ENCODE peak calls at places on chromosome 13, in eight cellular contexts. R is endothelial cell, H is heart right ventricle, P is NCI-H524 treated with DMSO at 0.1 percent for 48 hours, M is K562, J is tibial artery, Q is mesenchymal stem cell, X is T-helper 1 cell. Z is an unnamed sample.

GRCh38 chr13:46754812-46755211 is 42.1 kb downstream of the ESD start:
- DNase-seq in R (no peak), H (no peak), P (no peak), M (no peak), J (no peak), Q (no peak), X (no peak), Z (no peak)

GRCh38 chr13:79519252-79519651 is 38.3 kb downstream of the NDFIP2 start:
- DNase-seq in R (no peak), H (no peak), P (no peak), M (no peak), J (no peak), Q (peak), X (no peak), Z (no peak)

GRCh38 chr13:60970736-60971135 is 444.9 kb downstream of the PCDH20 start:
- DNase-seq in R (no peak), H (no peak), P (no peak), M (no peak), J (no peak), Q (no peak), X (no peak), Z (no peak)

GRCh38 chr13:113589251-113589960 is 4.9 kb downstream of the TFDP1 start:
- DNase-seq in R (no peak), H (peak), P (no peak), M (no peak), J (peak), Q (no peak), X (no peak), Z (no peak)

GRCh38 chr13:52345048-52345447 is 60.9 kb downstream of the THSD1 start:
- DNase-seq in R (no peak), H (no peak), P (no peak), M (no peak), J (no peak), Q (no peak), X (no peak), Z (no peak)

GRCh38 chr13:50344717-50345116 is 329.5 kb downstream of the KCNRG start:
- DNase-seq in R (no peak), H (no peak), P (no peak), M (no peak), J (no peak), Q (no peak), X (no peak), Z (no peak)

GRCh38 chr13:32734511-32734910 is 148.3 kb downstream of the PDS5B start:
- DNase-seq in R (no peak), H (no peak), P (no peak), M (no peak), J (no peak), Q (no peak), X (no peak), Z (no peak)

GRCh38 chr13:26719356-26719945 is 41.1 kb downstream of the GPR12 start:
- DNase-seq in R (peak), H (no peak), P (peak), M (peak), J (no peak), Q (no peak), X (no peak), Z (no peak)

GRCh38 chr13:92591117-92591516 is 635.5 kb upstream of the GPC6 start:
- DNase-seq in R (no peak), H (no peak), P (no peak), M (no peak), J (no peak), Q (no peak), X (no peak), Z (no peak)

GRCh38 chr13:103812558-103812957 is 746.3 kb upstream of the SLC10A2 start:
- DNase-seq in R (no peak), H (no peak), P (no peak), M (no peak), J (no peak), Q (no peak), X (no peak), Z (no peak)

GRCh38 chr13:80334582-80335260 is 6.2 kb downstream of the SPRY2 start:
- DNase-seq in R (no peak), H (no peak), P (no peak), M (no peak), J (no peak), Q (peak), X (no peak), Z (no peak)

GRCh38 chr13:63901630-63902029 is 2486.0 kb upstream of the PCDH20 start:
- DNase-seq in R (no peak), H (no peak), P (no peak), M (no peak), J (no peak), Q (no peak), X (no peak), Z (no peak)

GRCh38 chr13:53001871-53002270 is 26.7 kb upstream of the OLFM4 start:
- DNase-seq in R (no peak), H (no peak), P (no peak), M (no peak), J (no peak), Q (no peak), X (no peak), Z (no peak)

GRCh38 chr13:53781941-53782340 is 753.3 kb downstream of the OLFM4 start:
- DNase-seq in R (no peak), H (no peak), P (peak), M (no peak), J (no peak), Q (no peak), X (no peak), Z (no peak)

GRCh38 chr13:33349996-33350826 is 64.7 kb upstream of the STARD13 start:
- DNase-seq in R (peak), H (peak), P (no peak), M (no peak), J (peak), Q (peak), X (no peak), Z (no peak)

GRCh38 chr13:80612804-80613203 is 271.9 kb upstream of the SPRY2 start:
- DNase-seq in R (no peak), H (no peak), P (no peak), M (no peak), J (no peak), Q (no peak), X (no peak), Z (no peak)

GRCh38 chr13:84479656-84480055 is 597.4 kb upstream of the SLITRK1 start:
- DNase-seq in R (no peak), H (no peak), P (no peak), M (no peak), J (no peak), Q (no peak), X (no peak), Z (no peak)

GRCh38 chr13:26538363-26539317 is 18.8 kb upstream of the WASF3 start:
- DNase-seq in R (no peak), H (no peak), P (peak), M (no peak), J (peak), Q (no peak), X (no peak), Z (no peak)

GRCh38 chr13:51643882-51644281 is 59.6 kb downstream of the WDFY2 start:
- DNase-seq in R (no peak), H (no peak), P (no peak), M (no peak), J (no peak), Q (peak), X (no peak), Z (no peak)

GRCh38 chr13:63696055-63696454 is 2280.4 kb upstream of the PCDH20 start:
- DNase-seq in R (no peak), H (no peak), P (no peak), M (no peak), J (no peak), Q (peak), X (no peak), Z (no peak)

Z was measured in DMS 273 treated with DMSO at 0.1 percent for 48 hours.